ENCODE peak calls at places on chromosomes 6 and 20, in eight cellular contexts. I, X, F, B, U, C, Y and Q are unnamed samples.

GRCh38 chr6:6793388-6794250 is 205.1 kb downstream of the LY86 start:
- DNase-seq in I (no peak), X (no peak), F (no peak), B (no peak), U (peak; percentile 80), C (no peak), Y (no peak), Q (no peak)

GRCh38 chr20:41733151-41733550 is 115.0 kb upstream of the CHD6 start:
- DNase-seq in I (no peak), X (no peak), F (no peak), B (no peak), U (no peak), C (no peak), Y (no peak), Q (no peak)

GRCh38 chr20:21835042-21835441 is 129.6 kb downstream of the PAX1 start:
- DNase-seq in I (no peak), X (no peak), F (no peak), B (no peak), U (no peak), C (no peak), Y (no peak), Q (no peak)

GRCh38 chr6:11143394-11144371 is 32.2 kb upstream of the ERVFRD-1 start:
- DNase-seq in I (peak; percentile 26), X (no peak), F (no peak), B (peak; percentile 77), U (peak; percentile 79), C (peak; percentile 68), Y (no peak), Q (no peak)

GRCh38 chr20:59600472-59600871 is 3.9 kb upstream of the PHACTR3 start:
- DNase-seq in I (no peak), X (no peak), F (no peak), B (no peak), U (no peak), C (no peak), Y (no peak), Q (no peak)

GRCh38 chr20:1173698-1174097 is 11.1 kb downstream of the TMEM74B start:
- DNase-seq in I (no peak), X (no peak), F (no peak), B (no peak), U (no peak), C (no peak), Y (no peak), Q (no peak)

GRCh38 chr6:22716721-22717120 is 147.4 kb downstream of the HDGFL1 start:
- DNase-seq in I (no peak), X (no peak), F (no peak), B (no peak), U (no peak), C (no peak), Y (no peak), Q (no peak)

GRCh38 chr6:83071023-83071422 is 3.6 kb downstream of the DOP1A start:
- DNase-seq in I (no peak), X (no peak), F (no peak), B (no peak), U (no peak), C (no peak), Y (no peak), Q (no peak)

GRCh38 chr20:16537918-16538317 is 35.3 kb downstream of the KIF16B start:
- DNase-seq in I (no peak), X (no peak), F (no peak), B (no peak), U (no peak), C (no peak), Y (no peak), Q (no peak)

GRCh38 chr6:157266274-157267101 is 56.8 kb downstream of the TMEM242 start:
- DNase-seq in I (no peak), X (no peak), F (no peak), B (peak; percentile 62), U (peak; percentile 67), C (no peak), Y (no peak), Q (no peak)

GRCh38 chr6:83442752-83443151 is 11.9 kb upstream of the ME1 start:
- DNase-seq in I (no peak), X (no peak), F (no peak), B (no peak), U (no peak), C (peak; percentile 61), Y (no peak), Q (no peak)

GRCh38 chr6:35737413-35738211 is 780 bp downstream of the ARMC12 start:
- DNase-seq in I (peak; percentile 77), X (no peak), F (no peak), B (no peak), U (no peak), C (peak; percentile 62), Y (no peak), Q (no peak)

GRCh38 chr20:13816757-13817156 is 31.9 kb downstream of the NDUFAF5 start:
- DNase-seq in I (no peak), X (no peak), F (no peak), B (no peak), U (no peak), C (no peak), Y (no peak), Q (no peak)

GRCh38 chr6:37314117-37314802 is 39.5 kb upstream of the RNF8 start:
- DNase-seq in I (no peak), X (no peak), F (no peak), B (no peak), U (no peak), C (no peak), Y (no peak), Q (no peak)

GRCh38 chr6:150915868-150916267 is 50.4 kb downstream of the MTHFD1L start:
- DNase-seq in I (no peak), X (no peak), F (no peak), B (no peak), U (no peak), C (no peak), Y (no peak), Q (no peak)

GRCh38 chr6:72748759-72749158 is 126.9 kb downstream of the KCNQ5 start:
- DNase-seq in I (peak; percentile 38), X (no peak), F (no peak), B (no peak), U (no peak), C (peak; percentile 88), Y (no peak), Q (no peak)

GRCh38 chr6:31666337-31666960 is 569 bp downstream of the CSNK2B start:
- DNase-seq in I (no peak), X (no peak), F (no peak), B (no peak), U (no peak), C (no peak), Y (no peak), Q (no peak)

GRCh38 chr6:167745660-167746376 is 80.9 kb upstream of the AFDN start:
- DNase-seq in I (no peak), X (no peak), F (no peak), B (peak; percentile 77), U (peak; percentile 72), C (no peak), Y (no peak), Q (no peak)

GRCh38 chr20:14568225-14568624 is 230.8 kb upstream of the FLRT3 start:
- DNase-seq in I (no peak), X (no peak), F (no peak), B (no peak), U (no peak), C (no peak), Y (no peak), Q (no peak)

GRCh38 chr6:16338577-16339262 is 100.3 kb downstream of the GMPR start:
- DNase-seq in I (peak; percentile 99), X (peak; percentile 28), F (no peak), B (peak; percentile 89), U (no peak), C (peak; percentile 99), Y (peak; percentile 32), Q (no peak)

GRCh38 chr20:7248392-7248992 is 481.0 kb downstream of the BMP2 start:
- DNase-seq in I (no peak), X (no peak), F (no peak), B (no peak), U (no peak), C (no peak), Y (no peak), Q (no peak)

GRCh38 chr20:19775353-19776201 is 17.5 kb downstream of the RIN2 start:
- DNase-seq in I (no peak), X (no peak), F (no peak), B (no peak), U (no peak), C (peak; percentile 79), Y (no peak), Q (no peak)

GRCh38 chr6:33717857-33718552 is 6.5 kb upstream of the UQCC2 start:
- DNase-seq in I (no peak), X (no peak), F (no peak), B (peak; percentile 77), U (no peak), C (no peak), Y (no peak), Q (no peak)

DNA sequence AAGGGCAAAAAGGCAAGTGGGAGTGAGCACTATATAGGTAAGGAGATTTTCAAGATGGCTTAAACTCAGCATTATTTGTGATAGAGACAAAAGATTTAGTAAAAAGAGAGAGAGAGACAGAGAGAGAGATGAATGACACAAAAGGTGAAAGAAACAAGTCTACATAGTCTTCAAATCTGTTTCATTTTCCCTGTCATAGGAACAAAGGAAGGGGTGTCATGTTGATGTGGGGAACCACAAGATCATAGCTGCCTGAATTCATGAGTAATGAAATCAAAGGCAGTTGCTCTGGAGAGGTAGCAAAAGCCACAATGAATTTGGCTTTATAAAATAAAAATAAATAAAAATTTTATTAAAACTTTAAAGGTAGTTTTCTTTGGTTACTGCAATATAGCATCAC is 67.2 kb upstream of the PHIP start:
- DNase-seq in I (no peak), X (no peak), F (no peak), B (no peak), U (no peak), C (no peak), Y (no peak), Q (no peak)
- TF ChIP-seq CTCF in I (no peak), X (no peak), F (no peak), B (no peak), U (no peak), C (no peak), Y (no peak), Q (no peak)

DNA sequence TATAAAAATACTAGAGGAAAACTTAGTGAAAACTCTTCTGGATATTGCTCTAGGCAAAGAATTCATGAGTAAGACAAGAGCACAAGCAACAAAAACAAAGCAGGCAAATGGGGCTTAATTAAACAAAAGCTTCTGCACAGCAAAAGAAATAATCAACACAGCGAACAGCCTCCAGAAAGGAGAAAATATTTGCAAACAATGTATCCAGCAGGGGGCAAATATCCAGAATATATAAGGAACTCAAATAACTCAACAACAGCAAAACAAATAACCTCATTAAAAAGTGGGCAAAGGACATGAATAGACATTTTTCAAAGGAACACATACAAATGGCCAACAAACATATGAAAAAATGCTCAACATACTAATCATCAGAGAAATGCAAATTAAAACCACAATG is 17.1 kb upstream of the HECA start:
- DNase-seq in I (no peak), X (no peak), F (no peak), B (no peak), U (no peak), C (no peak), Y (no peak), Q (no peak)
- TF ChIP-seq CTCF in I (peak; percentile 35), X (peak; percentile 27), F (peak; percentile 37), B (no peak), U (no peak), C (no peak), Y (no peak), Q (no peak)

GRCh38 chr6:12482386-12482785 is 192.2 kb downstream of the EDN1 start:
- DNase-seq in I (no peak), X (no peak), F (no peak), B (no peak), U (no peak), C (no peak), Y (no peak), Q (no peak)
- TF ChIP-seq CTCF in I (peak; percentile 32), X (no peak), F (peak; percentile 13), B (no peak), U (no peak), C (peak; percentile 5), Y (no peak), Q (peak; percentile 37)

GRCh38 chr20:44598413-44599290 is 16.3 kb downstream of the PKIG start:
- DNase-seq in I (no peak), X (no peak), F (no peak), B (no peak), U (no peak), C (no peak), Y (no peak), Q (no peak)
- TF ChIP-seq CTCF in I (peak; percentile 24), X (peak; percentile 33), F (no peak), B (peak; percentile 13), U (no peak), C (no peak), Y (no peak), Q (no peak)